ENCODE peak calls at places on chromosomes 5 and 9, in four cellular contexts. One of them, this sample, is unnamed. For H3K4me1, the result is how much of the 10 kb centered on the place peaks cover.

GRCh38 chr5:91382530-91383026 is 539 bp downstream of the ARRDC3 start:
- DNase-seq in H1: no peak
- DNase-seq in ovary: peak
- DNase-seq in sigmoid colon: no peak
- DNase-seq in this sample: no peak

GRCh38 chr5:58156977-58157701 is 302.7 kb downstream of the PLK2 start:
- DNase-seq in sigmoid colon: no peak
- DNase-seq in ovary: no peak
- DNase-seq in H1: no peak
- DNase-seq in this sample: no peak

GRCh38 chr9:126156898-126157297 is 169.7 kb upstream of the MVB12B start:
- DNase-seq in sigmoid colon: no peak
- DNase-seq in ovary: no peak
- DNase-seq in H1: no peak
- DNase-seq in this sample: no peak

GRCh38 chr5:82347213-82347947 is 69.2 kb upstream of the RPS23 start:
- DNase-seq in sigmoid colon: no peak
- DNase-seq in ovary: peak
- DNase-seq in H1: no peak
- DNase-seq in this sample: no peak

GRCh38 chr9:33159760-33160127 is 7.4 kb downstream of the B4GALT1 start:
- DNase-seq in sigmoid colon: no peak
- DNase-seq in H1: no peak
- DNase-seq in ovary: no peak
- DNase-seq in this sample: peak

GRCh38 chr5:89283758-89284493 is 400.9 kb upstream of the MEF2C start:
- DNase-seq in ovary: no peak
- DNase-seq in H1: no peak
- DNase-seq in sigmoid colon: no peak
- DNase-seq in this sample: no peak

GRCh38 chr9:35698231-35698630 is 8.5 kb upstream of the TPM2 start:
- DNase-seq in H1: no peak
- DNase-seq in ovary: no peak
- DNase-seq in sigmoid colon: peak
- DNase-seq in this sample: no peak

GRCh38 chr5:80568251-80568650 is 1.8 kb downstream of the ANKRD34B start:
- DNase-seq in sigmoid colon: no peak
- DNase-seq in H1: peak
- DNase-seq in ovary: no peak
- DNase-seq in this sample: no peak

GRCh38 chr5:58887311-58887710 is 304.4 kb downstream of the RAB3C start:
- DNase-seq in sigmoid colon: no peak
- DNase-seq in ovary: no peak
- DNase-seq in H1: no peak
- DNase-seq in this sample: no peak

GRCh38 chr9:134551657-134552348 is 89.8 kb upstream of the COL5A1 start:
- DNase-seq in ovary: no peak
- DNase-seq in sigmoid colon: no peak
- DNase-seq in H1: no peak
- DNase-seq in this sample: no peak

GRCh38 chr5:115098041-115098702 is 71.5 kb downstream of the TRIM36 start:
- DNase-seq in H1: no peak
- DNase-seq in ovary: no peak
- DNase-seq in sigmoid colon: no peak
- DNase-seq in this sample: no peak

GRCh38 chr5:139308797-139309196 is 15.3 kb downstream of the MATR3 start:
- DNase-seq in ovary: no peak
- DNase-seq in sigmoid colon: no peak
- DNase-seq in H1: no peak
- DNase-seq in this sample: no peak

DNA sequence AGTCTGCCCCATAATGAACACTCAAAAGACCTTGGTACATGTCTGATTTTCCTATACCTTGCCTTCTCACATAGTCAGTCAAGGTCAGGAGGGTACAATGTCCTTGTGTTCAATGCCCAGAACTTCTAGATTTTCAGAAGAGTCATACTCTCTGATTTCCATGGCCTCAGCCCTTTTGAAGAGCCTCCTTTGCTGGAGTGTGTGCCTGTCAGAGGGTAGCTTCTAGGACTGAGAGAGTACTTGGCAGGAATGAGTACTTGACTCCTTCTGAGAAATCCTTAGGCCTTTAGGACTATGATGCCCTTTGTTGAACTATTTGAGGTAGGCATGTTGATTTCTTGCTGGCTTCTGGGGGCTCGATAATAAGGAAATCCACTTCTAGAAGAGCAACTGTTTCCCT is 10.5 kb upstream of the MEGF9 start:
- DNase-seq in H1: no peak
- DNase-seq in sigmoid colon: no peak
- DNase-seq in ovary: no peak
- DNase-seq in this sample: no peak
- TF ChIP-seq EP300 in H1: no peak
- TF ChIP-seq EP300 in sigmoid colon: no peak
- TF ChIP-seq EP300 in ovary: no peak
- TF ChIP-seq EP300 in this sample: no peak

DNA sequence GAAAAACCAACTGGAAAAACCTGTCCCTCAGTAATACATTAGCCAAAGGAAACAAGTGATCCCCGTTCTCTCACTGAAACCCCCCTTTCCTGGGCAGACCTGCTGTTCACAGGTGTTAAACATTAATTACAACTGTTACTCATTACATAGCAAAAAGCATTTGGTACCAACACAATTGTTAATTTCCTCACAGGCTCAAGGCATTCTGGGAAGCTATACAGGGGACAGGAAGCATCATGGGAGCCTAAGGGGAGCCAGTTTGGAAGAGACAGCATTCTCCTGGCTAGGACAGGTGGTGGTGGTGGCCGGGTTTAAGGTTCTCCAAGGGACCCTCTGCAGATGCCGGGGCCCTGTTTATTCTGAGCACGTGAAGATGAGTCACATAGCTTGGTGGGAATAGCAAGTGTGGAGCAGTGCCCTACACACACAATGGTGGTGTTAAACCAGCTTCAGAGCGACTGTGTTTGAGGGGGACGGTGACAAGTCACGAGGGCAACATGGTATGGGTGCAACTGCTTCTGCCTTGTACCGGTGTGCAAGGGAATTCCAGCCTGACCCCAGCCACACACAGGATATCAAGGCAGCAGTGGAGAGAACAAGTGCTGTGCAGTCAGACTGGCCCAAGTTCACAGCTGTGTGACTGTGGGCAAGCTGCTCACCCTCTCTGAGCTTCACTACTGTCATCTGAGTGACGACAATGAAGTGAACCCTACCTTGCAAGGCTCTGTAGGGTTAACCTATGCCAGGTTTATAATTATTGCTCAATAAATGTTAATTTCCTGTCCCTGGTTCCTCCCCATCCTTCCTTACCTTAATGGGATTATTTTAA is 62.7 kb upstream of the SLC25A51 start:
- DNase-seq in H1: no peak
- DNase-seq in sigmoid colon: no peak
- DNase-seq in ovary: no peak
- DNase-seq in this sample: no peak
- H3K27ac ChIP-seq in H1: no peak
- H3K27ac ChIP-seq in sigmoid colon: no peak
- H3K27ac ChIP-seq in ovary: no peak
- H3K27ac ChIP-seq in this sample: peak

GRCh38 chr9:123176230-123176629 is 92.2 kb downstream of the STRBP start:
- DNase-seq in ovary: no peak
- DNase-seq in sigmoid colon: no peak
- DNase-seq in H1: no peak
- DNase-seq in this sample: no peak
- H3K4me1 ChIP-seq in ovary: under half
- H3K4me1 ChIP-seq in sigmoid colon: under half
- H3K4me1 ChIP-seq in H1: under half
- H3K4me1 ChIP-seq in this sample: under half

GRCh38 chr5:160751297-160751696 is 100.7 kb downstream of the ATP10B start:
- DNase-seq in ovary: no peak
- DNase-seq in H1: no peak
- DNase-seq in sigmoid colon: no peak
- DNase-seq in this sample: no peak
- TF ChIP-seq EP300 in ovary: no peak
- TF ChIP-seq EP300 in H1: no peak
- TF ChIP-seq EP300 in sigmoid colon: no peak
- TF ChIP-seq EP300 in this sample: no peak

DNA sequence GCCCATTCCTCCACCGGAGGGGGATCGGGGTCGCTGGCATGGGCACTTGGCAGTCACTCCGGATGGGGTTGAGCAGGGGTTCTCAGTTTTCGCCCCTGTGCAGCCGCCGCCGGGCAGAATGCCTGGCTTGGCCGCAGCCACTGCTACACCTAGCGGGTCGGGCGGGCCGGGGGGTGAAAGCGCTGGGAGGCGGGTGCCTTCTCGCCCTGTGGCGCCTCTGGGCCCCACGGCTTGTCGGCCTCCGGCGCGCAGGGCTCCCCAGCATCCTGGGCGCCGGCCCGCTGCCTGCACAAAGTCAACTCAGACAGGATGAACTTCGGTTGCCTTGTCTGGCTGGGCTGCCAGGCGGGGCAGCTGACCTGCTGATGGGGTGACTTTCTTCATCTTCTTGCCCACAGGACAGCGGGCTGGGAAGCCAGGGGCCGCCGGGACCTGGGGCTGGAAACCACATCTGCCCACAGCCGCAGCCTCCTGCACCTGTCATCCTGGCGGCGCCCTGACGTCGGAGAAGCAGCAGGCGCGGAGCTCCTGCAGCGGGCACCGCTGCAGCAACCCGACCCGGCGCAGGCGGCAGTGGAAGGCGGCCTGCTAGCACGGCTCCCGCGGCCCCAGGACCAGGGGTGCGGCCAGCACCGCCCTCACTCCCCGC is 1.2 kb upstream of the ANKRD18A start:
- DNase-seq in ovary: no peak
- DNase-seq in sigmoid colon: peak
- DNase-seq in H1: peak
- DNase-seq in this sample: no peak
- H3K27ac ChIP-seq in ovary: no peak
- H3K27ac ChIP-seq in sigmoid colon: no peak
- H3K27ac ChIP-seq in H1: no peak
- H3K27ac ChIP-seq in this sample: no peak

GRCh38 chr5:1787472-1788047 is 12.1 kb downstream of the MRPL36 start:
- DNase-seq in sigmoid colon: peak
- DNase-seq in H1: no peak
- DNase-seq in ovary: no peak
- DNase-seq in this sample: no peak

GRCh38 chr5:1788200-1788599 is 11.4 kb downstream of the MRPL36 start:
- DNase-seq in H1: no peak
- DNase-seq in sigmoid colon: peak
- DNase-seq in ovary: no peak
- DNase-seq in this sample: no peak

GRCh38 chr5:1785984-1786383 is 13.7 kb downstream of the MRPL36 start:
- DNase-seq in H1: no peak
- DNase-seq in ovary: no peak
- DNase-seq in sigmoid colon: peak
- DNase-seq in this sample: no peak

GRCh38 chr5:1785062-1785461 is 14.6 kb downstream of the MRPL36 start:
- DNase-seq in sigmoid colon: peak
- DNase-seq in ovary: no peak
- DNase-seq in H1: no peak
- DNase-seq in this sample: no peak

GRCh38 chr5:1786621-1787471 is 12.8 kb downstream of the MRPL36 start:
- DNase-seq in sigmoid colon: peak
- DNase-seq in H1: no peak
- DNase-seq in ovary: no peak
- DNase-seq in this sample: no peak
- H3K4me1 ChIP-seq in sigmoid colon: under half
- H3K4me1 ChIP-seq in H1: under half
- H3K4me1 ChIP-seq in ovary: under half
- H3K4me1 ChIP-seq in this sample: under half

GRCh38 chr9:97921959-97922905 is at the start of gene TRMO:
- DNase-seq in sigmoid colon: peak
- DNase-seq in ovary: peak
- DNase-seq in H1: peak
- DNase-seq in this sample: peak
- TF ChIP-seq EP300 in sigmoid colon: peak
- TF ChIP-seq EP300 in ovary: peak
- TF ChIP-seq EP300 in H1: peak
- TF ChIP-seq EP300 in this sample: peak